ENCODE peak calls at places on chromosomes 4 and X, in six cellular contexts. One of them, this sample, is unnamed.

GRCh38 chr4:74623041-74623440 is 171.3 kb downstream of the BTC start:
- DNase-seq in ovary: no peak
- DNase-seq in AG08395: peak; percentile 11
- DNase-seq in activated CD8-positive, alpha-beta memory T cell treated with anti-CD3 and anti-CD28 coated beads, Interleukin-2, amount 10 ng/mL, durations not matched to agents 7 days and 5 days: no peak
- DNase-seq in NCI-H1417: peak; percentile 74
- DNase-seq in stromal cell of bone marrow: no peak
- DNase-seq in this sample: no peak

GRCh38 chrX:1325515-1326116 is 11.0 kb upstream of the IL3RA start:
- DNase-seq in activated CD8-positive, alpha-beta memory T cell treated with anti-CD3 and anti-CD28 coated beads, Interleukin-2, amount 10 ng/mL, durations not matched to agents 7 days and 5 days: no peak
- DNase-seq in NCI-H1417: no peak
- DNase-seq in ovary: no peak
- DNase-seq in AG08395: no peak
- DNase-seq in stromal cell of bone marrow: no peak
- DNase-seq in this sample: no peak

GRCh38 chr4:109232666-109233065 is 69.8 kb downstream of the COL25A1 start:
- DNase-seq in ovary: no peak
- DNase-seq in NCI-H1417: no peak
- DNase-seq in AG08395: no peak
- DNase-seq in activated CD8-positive, alpha-beta memory T cell treated with anti-CD3 and anti-CD28 coated beads, Interleukin-2, amount 10 ng/mL, durations not matched to agents 7 days and 5 days: no peak
- DNase-seq in stromal cell of bone marrow: no peak
- DNase-seq in this sample: no peak

GRCh38 chrX:70478521-70478920 is 33.9 kb downstream of the DLG3 start:
- DNase-seq in ovary: no peak
- DNase-seq in stromal cell of bone marrow: no peak
- DNase-seq in activated CD8-positive, alpha-beta memory T cell treated with anti-CD3 and anti-CD28 coated beads, Interleukin-2, amount 10 ng/mL, durations not matched to agents 7 days and 5 days: no peak
- DNase-seq in AG08395: no peak
- DNase-seq in NCI-H1417: no peak
- DNase-seq in this sample: no peak

GRCh38 chr4:47839259-47839658 is 1.4 kb upstream of the CORIN start:
- DNase-seq in ovary: no peak
- DNase-seq in stromal cell of bone marrow: no peak
- DNase-seq in activated CD8-positive, alpha-beta memory T cell treated with anti-CD3 and anti-CD28 coated beads, Interleukin-2, amount 10 ng/mL, durations not matched to agents 7 days and 5 days: no peak
- DNase-seq in AG08395: no peak
- DNase-seq in NCI-H1417: no peak
- DNase-seq in this sample: no peak

GRCh38 chrX:20542072-20542471 is 275.4 kb upstream of the RPS6KA3 start:
- DNase-seq in stromal cell of bone marrow: no peak
- DNase-seq in activated CD8-positive, alpha-beta memory T cell treated with anti-CD3 and anti-CD28 coated beads, Interleukin-2, amount 10 ng/mL, durations not matched to agents 7 days and 5 days: no peak
- DNase-seq in NCI-H1417: no peak
- DNase-seq in ovary: no peak
- DNase-seq in AG08395: no peak
- DNase-seq in this sample: no peak

GRCh38 chr4:16896871-16897270 is 1.6 kb downstream of the LDB2 start:
- DNase-seq in NCI-H1417: no peak
- DNase-seq in ovary: no peak
- DNase-seq in stromal cell of bone marrow: no peak
- DNase-seq in activated CD8-positive, alpha-beta memory T cell treated with anti-CD3 and anti-CD28 coated beads, Interleukin-2, amount 10 ng/mL, durations not matched to agents 7 days and 5 days: no peak
- DNase-seq in AG08395: peak; percentile 35
- DNase-seq in this sample: no peak

GRCh38 chr4:188021548-188022249 is 26.1 kb downstream of the ZFP42 start:
- DNase-seq in activated CD8-positive, alpha-beta memory T cell treated with anti-CD3 and anti-CD28 coated beads, Interleukin-2, amount 10 ng/mL, durations not matched to agents 7 days and 5 days: no peak
- DNase-seq in NCI-H1417: no peak
- DNase-seq in AG08395: no peak
- DNase-seq in ovary: no peak
- DNase-seq in stromal cell of bone marrow: no peak
- DNase-seq in this sample: no peak

GRCh38 chr4:53066155-53066554 is 204.0 kb downstream of the RASL11B start:
- DNase-seq in NCI-H1417: no peak
- DNase-seq in ovary: no peak
- DNase-seq in activated CD8-positive, alpha-beta memory T cell treated with anti-CD3 and anti-CD28 coated beads, Interleukin-2, amount 10 ng/mL, durations not matched to agents 7 days and 5 days: no peak
- DNase-seq in stromal cell of bone marrow: no peak
- DNase-seq in AG08395: no peak
- DNase-seq in this sample: no peak

GRCh38 chr4:90995996-90996395 is 868.8 kb downstream of the CCSER1 start:
- DNase-seq in ovary: no peak
- DNase-seq in AG08395: no peak
- DNase-seq in NCI-H1417: no peak
- DNase-seq in stromal cell of bone marrow: no peak
- DNase-seq in activated CD8-positive, alpha-beta memory T cell treated with anti-CD3 and anti-CD28 coated beads, Interleukin-2, amount 10 ng/mL, durations not matched to agents 7 days and 5 days: no peak
- DNase-seq in this sample: no peak

GRCh38 chrX:11929476-11929875 is 171.4 kb downstream of the MSL3 start:
- DNase-seq in ovary: no peak
- DNase-seq in activated CD8-positive, alpha-beta memory T cell treated with anti-CD3 and anti-CD28 coated beads, Interleukin-2, amount 10 ng/mL, durations not matched to agents 7 days and 5 days: no peak
- DNase-seq in NCI-H1417: no peak
- DNase-seq in AG08395: no peak
- DNase-seq in stromal cell of bone marrow: no peak
- DNase-seq in this sample: no peak

GRCh38 chrX:136260801-136261200 is 9.6 kb upstream of the MAP7D3 start:
- DNase-seq in activated CD8-positive, alpha-beta memory T cell treated with anti-CD3 and anti-CD28 coated beads, Interleukin-2, amount 10 ng/mL, durations not matched to agents 7 days and 5 days: no peak
- DNase-seq in stromal cell of bone marrow: peak; percentile 65
- DNase-seq in ovary: no peak
- DNase-seq in NCI-H1417: no peak
- DNase-seq in AG08395: peak; percentile 45
- DNase-seq in this sample: no peak

GRCh38 chr4:40369437-40370278 is 34.5 kb downstream of the CHRNA9 start:
- DNase-seq in stromal cell of bone marrow: no peak
- DNase-seq in activated CD8-positive, alpha-beta memory T cell treated with anti-CD3 and anti-CD28 coated beads, Interleukin-2, amount 10 ng/mL, durations not matched to agents 7 days and 5 days: no peak
- DNase-seq in AG08395: no peak
- DNase-seq in NCI-H1417: no peak
- DNase-seq in ovary: no peak
- DNase-seq in this sample: no peak

GRCh38 chr4:24278693-24279092 is 305.7 kb downstream of the DHX15 start:
- DNase-seq in activated CD8-positive, alpha-beta memory T cell treated with anti-CD3 and anti-CD28 coated beads, Interleukin-2, amount 10 ng/mL, durations not matched to agents 7 days and 5 days: no peak
- DNase-seq in NCI-H1417: no peak
- DNase-seq in AG08395: no peak
- DNase-seq in ovary: no peak
- DNase-seq in stromal cell of bone marrow: peak; percentile 19
- DNase-seq in this sample: no peak

GRCh38 chr4:150385606-150386005 is 196.3 kb upstream of the MAB21L2 start:
- DNase-seq in stromal cell of bone marrow: peak; percentile 99
- DNase-seq in ovary: no peak
- DNase-seq in AG08395: peak; percentile 87
- DNase-seq in activated CD8-positive, alpha-beta memory T cell treated with anti-CD3 and anti-CD28 coated beads, Interleukin-2, amount 10 ng/mL, durations not matched to agents 7 days and 5 days: no peak
- DNase-seq in NCI-H1417: peak; percentile 76
- DNase-seq in this sample: peak; percentile 12

GRCh38 chr4:6198768-6199343 is 1.5 kb downstream of the JAKMIP1 start:
- DNase-seq in ovary: no peak
- DNase-seq in NCI-H1417: no peak
- DNase-seq in stromal cell of bone marrow: no peak
- DNase-seq in activated CD8-positive, alpha-beta memory T cell treated with anti-CD3 and anti-CD28 coated beads, Interleukin-2, amount 10 ng/mL, durations not matched to agents 7 days and 5 days: peak; percentile 80
- DNase-seq in AG08395: no peak
- DNase-seq in this sample: no peak

GRCh38 chr4:657338-658030 is 16.6 kb downstream of the ATP5ME start:
- DNase-seq in stromal cell of bone marrow: no peak
- DNase-seq in ovary: no peak
- DNase-seq in activated CD8-positive, alpha-beta memory T cell treated with anti-CD3 and anti-CD28 coated beads, Interleukin-2, amount 10 ng/mL, durations not matched to agents 7 days and 5 days: no peak
- DNase-seq in NCI-H1417: no peak
- DNase-seq in AG08395: no peak
- DNase-seq in this sample: no peak

GRCh38 chrX:41348551-41348950 is 14.6 kb downstream of the DDX3X start:
- DNase-seq in stromal cell of bone marrow: no peak
- DNase-seq in ovary: no peak
- DNase-seq in NCI-H1417: no peak
- DNase-seq in activated CD8-positive, alpha-beta memory T cell treated with anti-CD3 and anti-CD28 coated beads, Interleukin-2, amount 10 ng/mL, durations not matched to agents 7 days and 5 days: no peak
- DNase-seq in AG08395: no peak
- DNase-seq in this sample: no peak

GRCh38 chr4:156677136-156677535 is 294.5 kb downstream of the PDGFC start:
- DNase-seq in stromal cell of bone marrow: no peak
- DNase-seq in AG08395: peak; percentile 57
- DNase-seq in ovary: no peak
- DNase-seq in activated CD8-positive, alpha-beta memory T cell treated with anti-CD3 and anti-CD28 coated beads, Interleukin-2, amount 10 ng/mL, durations not matched to agents 7 days and 5 days: no peak
- DNase-seq in NCI-H1417: peak; percentile 2
- DNase-seq in this sample: no peak